ENCODE peak calls at places on chromosomes 5 and 9, in five cellular contexts. R is A549, D is K562, B is SK-N-SH, Y is GM12878. Q is an unnamed sample.

GRCh38 chr5:61309115-61309514 is 22.9 kb upstream of the ZSWIM6 start:
- DNase-seq in D (no peak), R (no peak), B (no peak), Y (no peak), Q (no peak)

GRCh38 chr9:87535817-87536539 is 38.3 kb downstream of the DAPK1 start:
- DNase-seq in R (no peak), B (no peak), Y (peak; percentile 80), D (no peak), Q (no peak)

GRCh38 chr9:114076237-114077161 is 1.6 kb downstream of the AMBP start:
- DNase-seq in Y (no peak), B (no peak), R (no peak), D (no peak), Q (no peak)

GRCh38 chr5:153447534-153447933 is 42.9 kb upstream of the GRIA1 start:
- DNase-seq in D (no peak), B (peak; percentile 33), Y (no peak), R (no peak), Q (no peak)

GRCh38 chr9:130406278-130406895 is 38.4 kb upstream of the ASS1 start:
- DNase-seq in B (no peak), D (no peak), Y (no peak), R (no peak), Q (no peak)

GRCh38 chr5:96146675-96147074 is 185.0 kb upstream of the ELL2 start:
- DNase-seq in R (peak; percentile 52), Y (peak; percentile 27), B (no peak), D (peak; percentile 14), Q (peak; percentile 95)

GRCh38 chr5:180823938-180824629 is 21.5 kb upstream of the MGAT1 start:
- DNase-seq in Y (no peak), D (no peak), B (no peak), R (no peak), Q (no peak)

GRCh38 chr5:116939641-116940040 is 365.0 kb upstream of the SEMA6A start:
- DNase-seq in B (no peak), Y (no peak), R (no peak), D (no peak), Q (no peak)

GRCh38 chr9:69141851-69142250 is 32.2 kb upstream of the TJP2 start:
- DNase-seq in B (no peak), R (no peak), D (no peak), Y (no peak), Q (no peak)

GRCh38 chr9:137643921-137644320 is 25.1 kb downstream of the EHMT1 start:
- DNase-seq in B (no peak), Y (no peak), R (no peak), D (no peak), Q (no peak)

GRCh38 chr5:116482394-116482793 is 92.2 kb downstream of the SEMA6A start:
- DNase-seq in Y (no peak), B (no peak), D (no peak), R (no peak), Q (peak; percentile 57)

GRCh38 chr5:124111886-124112285 is 599.9 kb downstream of the CSNK1G3 start:
- DNase-seq in R (no peak), Y (no peak), B (no peak), D (no peak), Q (peak; percentile 11)

GRCh38 chr9:27518006-27518405 is 6.1 kb upstream of the IFNK start:
- DNase-seq in Y (no peak), B (no peak), D (no peak), R (no peak), Q (no peak)

GRCh38 chr5:2710910-2711309 is 40.6 kb downstream of the IRX2 start:
- DNase-seq in D (no peak), B (no peak), Y (no peak), R (no peak), Q (no peak)

GRCh38 chr9:111036068-111036789 is 2.0 kb downstream of the LPAR1 start:
- DNase-seq in Y (no peak), D (no peak), R (peak; percentile 34), B (peak; percentile 69), Q (peak; percentile 68)

GRCh38 chr9:80251778-80252177 is 680.0 kb downstream of the TLE4 start:
- DNase-seq in Y (no peak), B (no peak), D (no peak), R (no peak), Q (no peak)

GRCh38 chr5:140367631-140368013 is 7.6 kb downstream of the SLC4A9 start:
- DNase-seq in Y (no peak), R (no peak), D (no peak), B (no peak), Q (no peak)

GRCh38 chr5:178784391-178784790 is 53.9 kb upstream of the ZNF354A start:
- DNase-seq in D (no peak), R (no peak), Y (no peak), B (no peak), Q (no peak)

DNA sequence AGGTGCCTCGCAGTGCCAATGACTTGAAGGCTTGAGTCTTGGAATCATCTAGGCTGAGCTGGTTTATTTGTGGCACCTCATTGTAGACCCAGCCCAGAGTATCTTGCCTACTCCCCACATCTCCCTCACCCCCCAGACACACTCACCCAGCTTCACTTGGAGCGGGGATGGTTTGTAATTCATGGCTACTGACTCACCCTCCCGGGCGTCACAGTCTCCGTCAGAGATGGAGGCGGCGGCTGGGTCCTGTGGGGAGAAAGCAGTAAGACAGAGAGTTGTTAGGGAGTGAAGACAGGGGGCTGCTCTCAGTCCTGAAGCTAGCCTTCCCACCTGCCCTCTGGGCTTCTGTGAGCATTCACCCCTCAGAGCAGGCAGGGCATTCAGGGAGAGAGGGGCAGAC is 29.0 kb upstream of the MYORG start:
- DNase-seq in D (no peak), B (no peak), R (no peak), Y (no peak), Q (peak; percentile 71)
- TF ChIP-seq RCOR1 in D (no peak), B (no peak), R (no peak), Y (no peak), Q (no peak)

GRCh38 chr5:159338143-159338542 is 7.9 kb upstream of the IL12B start:
- DNase-seq in R (no peak), B (no peak), D (no peak), Y (no peak), Q (no peak)
- H3K27ac ChIP-seq in R (peak overlapping the region; percentile 18), B (peak overlapping the region; percentile 56), D (peak overlapping the region; percentile 35), Y (no peak overlapping the region), Q (no peak overlapping the region)

GRCh38 chr9:34993502-34994428 is 4.2 kb downstream of the DNAJB5 start:
- DNase-seq in Y (no peak), B (peak; percentile 74), R (no peak), D (no peak), Q (peak; percentile 61)
- TF ChIP-seq RCOR1 in Y (no peak), B (no peak), R (no peak), D (no peak), Q (no peak)

DNA sequence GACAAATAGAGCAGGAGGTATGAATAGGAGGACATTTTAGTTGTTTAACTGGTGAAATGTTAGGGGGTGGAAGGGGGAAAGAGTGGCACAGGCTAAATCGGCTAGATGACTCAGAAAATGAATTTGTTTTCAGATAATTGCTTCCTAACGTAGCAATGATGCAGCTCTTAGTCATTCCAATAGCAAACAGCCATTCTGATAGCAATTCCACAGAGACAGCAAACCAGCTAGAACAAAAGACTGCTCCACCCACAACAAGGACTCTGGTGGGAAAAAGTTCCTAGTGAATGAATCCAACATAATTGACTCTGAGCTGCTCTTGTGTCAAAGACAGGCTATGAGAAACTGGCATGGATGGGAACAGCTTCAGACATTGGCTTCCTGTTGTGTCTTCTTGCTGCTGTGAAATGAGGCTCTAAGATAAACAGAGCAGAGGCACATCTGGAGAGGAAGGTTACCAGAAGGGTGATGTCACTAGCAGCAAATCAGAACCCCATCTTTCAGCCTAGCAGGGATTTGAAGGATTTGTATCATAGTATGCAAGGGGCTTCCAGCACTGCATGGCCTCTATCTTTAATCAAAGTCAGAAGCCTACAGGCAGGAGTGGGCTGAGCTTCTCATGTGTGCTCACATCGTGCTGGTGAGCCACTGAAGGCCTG is 28.1 kb upstream of the F2RL1 start:
- DNase-seq in D (no peak), Y (no peak), R (peak; percentile 94), B (peak; percentile 52), Q (peak; percentile 100)
- H3K27ac ChIP-seq in D (peak overlapping the region; percentile 71), Y (no peak overlapping the region), R (peak overlapping the region; percentile 87), B (peak overlapping the region; percentile 100), Q (peak overlapping the region; percentile 74)

DNA sequence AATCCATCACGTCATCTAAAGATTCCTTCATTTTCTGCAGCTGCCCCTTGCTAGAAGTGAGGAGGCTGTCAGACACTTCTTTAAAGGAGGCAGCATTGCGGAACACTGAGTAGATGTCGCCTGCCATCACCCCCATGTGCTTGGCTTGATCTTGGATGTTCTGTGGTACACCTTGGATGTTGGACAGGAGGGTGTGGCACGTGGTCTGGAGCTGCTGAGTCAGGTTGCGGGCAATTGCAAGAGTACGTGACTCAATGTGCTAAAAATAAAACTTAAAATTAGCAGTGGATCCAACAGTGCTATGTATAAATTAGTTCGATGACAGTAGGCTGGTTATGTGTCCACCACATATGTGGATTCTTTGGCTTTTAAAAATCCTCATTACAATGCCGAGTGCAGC is 10.9 kb downstream of the PLIN2 start:
- DNase-seq in Y (no peak), R (no peak), D (no peak), B (no peak), Q (peak; percentile 64)
- TF ChIP-seq RCOR1 in Y (no peak), R (no peak), D (no peak), B (no peak), Q (no peak)

DNA sequence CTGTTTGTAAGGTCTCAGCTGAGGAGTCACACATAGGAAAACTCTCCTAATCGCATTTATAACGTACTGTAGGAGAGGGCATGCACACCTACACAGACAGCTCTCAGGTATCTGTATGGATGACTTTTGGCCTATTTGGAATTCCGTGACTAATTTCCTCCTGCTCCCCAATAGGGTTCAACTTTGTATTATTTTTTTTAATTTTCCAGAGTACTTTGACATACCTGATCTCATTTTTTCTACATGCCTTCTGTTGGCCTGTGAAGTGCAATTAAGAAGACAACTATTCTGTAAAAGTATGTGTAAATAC is 195.9 kb downstream of the ARHGAP26 start:
- DNase-seq in B (no peak), R (no peak), Y (no peak), D (no peak), Q (no peak)
- H3K27ac ChIP-seq in B (no peak overlapping the region), R (peak overlapping the region; percentile 77), Y (no peak overlapping the region), D (no peak overlapping the region), Q (no peak overlapping the region)

GRCh38 chr5:22023784-22024183 is 829.4 kb downstream of the CDH12 start:
- DNase-seq in D (no peak), B (no peak), R (no peak), Y (no peak), Q (no peak)
- TF ChIP-seq RCOR1 in D (no peak), B (no peak), R (no peak), Y (no peak), Q (no peak)

GRCh38 chr5:131224387-131225191 is 39.3 kb upstream of the CDC42SE2 start:
- DNase-seq in B (no peak), D (no peak), Y (peak; percentile 96), R (no peak), Q (no peak)
- H3K27ac ChIP-seq in B (no peak overlapping the region), D (no peak overlapping the region), Y (peak overlapping the region; percentile 78), R (no peak overlapping the region), Q (no peak overlapping the region)

GRCh38 chr9:15824310-15824709 is 271.5 kb downstream of the CCDC171 start:
- DNase-seq in B (no peak), R (peak; percentile 24), Y (no peak), D (no peak), Q (peak; percentile 21)
- TF ChIP-seq RCOR1 in B (no peak), R (no peak), Y (no peak), D (no peak), Q (no peak)

Q was measured in IMR-90.